ENCODE peak calls at places on chromosomes 4 and X, in six cellular contexts. V is MG63, C is transverse colon, J is fibroblast of lung, U is H7, P is left lung. G is an unnamed sample.

GRCh38 chr4:99091174-99091573 is 2.6 kb upstream of the ADH5 start:
- DNase-seq in V (no peak), C (no peak), J (no peak), U (no peak), P (no peak), G (no peak)

GRCh38 chr4:88283661-88284377 is 542 bp downstream of the PPM1K start:
- DNase-seq in V (peak), C (peak), J (no peak), U (peak), P (peak), G (peak)

GRCh38 chr4:20474119-20474518 is 222.4 kb downstream of the SLIT2 start:
- DNase-seq in V (no peak), C (no peak), J (peak), U (no peak), P (no peak), G (no peak)

GRCh38 chr4:103075894-103076776 is at the start of gene SLC9B2:
- DNase-seq in V (peak), C (peak), J (peak), U (peak), P (peak), G (no peak)

GRCh38 chr4:140928880-140929279 is 172.7 kb upstream of the TBC1D9 start:
- DNase-seq in V (peak), C (no peak), J (no peak), U (no peak), P (no peak), G (no peak)

GRCh38 chrX:97743014-97743413 is 859.3 kb downstream of the RPA4 start:
- DNase-seq in V (no peak), C (peak), J (no peak), U (no peak), P (no peak), G (no peak)

GRCh38 chr4:88230399-88230798 is 54.0 kb downstream of the PPM1K start:
- DNase-seq in V (no peak), C (no peak), J (no peak), U (no peak), P (no peak), G (no peak)

GRCh38 chr4:184693056-184693455 is 40.8 kb downstream of the CENPU start:
- DNase-seq in V (no peak), C (no peak), J (peak), U (no peak), P (no peak), G (no peak)

GRCh38 chr4:127379499-127379898 is 253.3 kb upstream of the INTU start:
- DNase-seq in V (no peak), C (no peak), J (no peak), U (no peak), P (no peak), G (no peak)

GRCh38 chr4:43843501-43843900 is 605.1 kb downstream of the KCTD8 start:
- DNase-seq in V (peak), C (no peak), J (no peak), U (peak), P (no peak), G (no peak)

GRCh38 chrX:103797691-103798090 is 21.1 kb downstream of the PLP1 start:
- DNase-seq in V (no peak), C (no peak), J (no peak), U (no peak), P (no peak), G (no peak)

GRCh38 chrX:46979340-46979739 is 67.1 kb downstream of the JADE3 start:
- DNase-seq in V (no peak), C (no peak), J (peak), U (no peak), P (no peak), G (no peak)

GRCh38 chr4:154741877-154742851 is 1.6 kb upstream of the LRAT start:
- DNase-seq in V (no peak), C (no peak), J (peak), U (peak), P (no peak), G (no peak)

GRCh38 chr4:61922766-61923165 is 722.6 kb downstream of the ADGRL3 start:
- DNase-seq in V (no peak), C (no peak), J (no peak), U (no peak), P (no peak), G (no peak)

GRCh38 chrX:150035531-150035930 is 97.2 kb upstream of the EOLA2 start:
- DNase-seq in V (no peak), C (no peak), J (no peak), U (no peak), P (no peak), G (no peak)

GRCh38 chr4:124710253-124710849 is 2.2 kb downstream of the ANKRD50 start:
- DNase-seq in V (no peak), C (no peak), J (no peak), U (no peak), P (no peak), G (no peak)

GRCh38 chr4:1168291-1169031 is 3.9 kb downstream of the SPON2 start:
- DNase-seq in V (no peak), C (no peak), J (no peak), U (no peak), P (no peak), G (no peak)
- H3K4me3 ChIP-seq in V (no peak), C (no peak), J (no peak), U (no peak), P (peak), G (peak)

DNA sequence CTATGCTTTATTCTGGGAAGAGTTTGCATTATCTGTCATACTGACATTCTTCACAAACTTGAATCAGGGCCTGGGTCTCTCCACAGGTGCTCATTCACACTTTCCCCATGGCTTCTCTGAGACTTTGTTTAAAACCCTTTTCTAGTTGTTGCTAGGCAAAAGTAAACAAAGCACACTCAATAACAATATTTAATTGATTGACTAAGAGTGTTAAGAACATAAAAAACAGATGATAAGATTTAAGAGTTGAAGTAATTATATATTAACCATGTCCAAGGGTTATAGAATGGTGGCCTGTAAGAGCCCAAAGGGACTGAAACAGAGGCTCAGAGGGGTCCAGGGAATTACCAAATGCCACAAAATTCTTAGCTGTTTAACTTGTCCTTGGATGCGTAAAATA is 7.1 kb downstream of the MAOA start:
- DNase-seq in V (no peak), C (no peak), J (no peak), U (no peak), P (no peak), G (no peak)
- H3K4me3 ChIP-seq in V (no peak), C (no peak), J (no peak), U (no peak), P (no peak), G (no peak)

GRCh38 chr4:8708401-8709021 is 115.9 kb downstream of the CPZ start:
- DNase-seq in V (no peak), C (no peak), J (no peak), U (peak), P (no peak), G (no peak)

GRCh38 chr4:8710416-8710815 is 117.9 kb downstream of the CPZ start:
- DNase-seq in V (no peak), C (peak), J (no peak), U (peak), P (no peak), G (no peak)

GRCh38 chr4:8710946-8711345 is 118.4 kb downstream of the CPZ start:
- DNase-seq in V (no peak), C (peak), J (no peak), U (peak), P (no peak), G (no peak)

GRCh38 chr4:8709729-8710360 is 117.3 kb downstream of the CPZ start:
- DNase-seq in V (no peak), C (peak), J (no peak), U (peak), P (no peak), G (no peak)

DNA sequence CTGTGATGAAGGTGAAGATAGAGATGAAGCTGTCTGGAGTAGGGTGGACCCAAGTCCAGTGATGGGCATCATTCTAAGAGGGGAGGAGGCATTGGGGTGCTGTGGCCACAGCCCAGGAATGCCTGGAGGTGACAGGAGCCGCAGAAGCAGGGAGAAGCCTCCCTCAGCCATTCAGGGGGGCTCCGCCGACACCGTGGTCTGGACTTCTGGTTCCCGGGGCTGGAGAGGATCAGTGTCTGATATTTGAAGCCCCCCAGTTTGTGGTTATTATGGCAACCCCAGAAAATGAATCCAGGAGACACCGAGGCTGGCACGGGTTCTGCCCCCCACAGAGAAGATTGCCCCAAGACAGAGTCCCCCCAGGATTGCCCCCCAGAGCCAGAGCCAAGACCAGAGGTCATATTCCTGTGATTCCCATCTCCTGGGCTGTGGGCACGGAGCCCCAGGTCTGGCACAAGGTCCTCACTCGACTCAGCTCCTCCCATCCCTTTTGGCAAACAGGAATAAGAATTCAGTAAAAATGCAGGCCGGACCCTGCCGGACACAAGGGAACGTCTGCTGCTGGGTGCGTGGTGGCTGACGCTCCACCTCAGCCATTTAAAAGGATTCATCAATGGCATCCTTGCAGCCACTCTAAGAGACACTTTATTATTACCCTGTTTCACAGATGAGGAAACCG is 116.6 kb downstream of the CPZ start:
- DNase-seq in V (no peak), C (peak), J (no peak), U (peak), P (no peak), G (no peak)
- H3K4me3 ChIP-seq in V (no peak), C (no peak), J (no peak), U (no peak), P (no peak), G (no peak)

GRCh38 chrX:9466711-9467110 is 1.9 kb downstream of the TBL1X start:
- DNase-seq in V (no peak), C (no peak), J (no peak), U (no peak), P (no peak), G (no peak)

GRCh38 chrX:9466115-9466495 is 1.2 kb downstream of the TBL1X start:
- DNase-seq in V (no peak), C (peak), J (peak), U (peak), P (peak), G (no peak)

GRCh38 chrX:9467181-9467580 is 2.3 kb downstream of the TBL1X start:
- DNase-seq in V (no peak), C (no peak), J (peak), U (peak), P (no peak), G (no peak)

GRCh38 chrX:9465380-9466114 is 689 bp downstream of the TBL1X start:
- DNase-seq in V (no peak), C (peak), J (no peak), U (peak), P (no peak), G (no peak)

DNA sequence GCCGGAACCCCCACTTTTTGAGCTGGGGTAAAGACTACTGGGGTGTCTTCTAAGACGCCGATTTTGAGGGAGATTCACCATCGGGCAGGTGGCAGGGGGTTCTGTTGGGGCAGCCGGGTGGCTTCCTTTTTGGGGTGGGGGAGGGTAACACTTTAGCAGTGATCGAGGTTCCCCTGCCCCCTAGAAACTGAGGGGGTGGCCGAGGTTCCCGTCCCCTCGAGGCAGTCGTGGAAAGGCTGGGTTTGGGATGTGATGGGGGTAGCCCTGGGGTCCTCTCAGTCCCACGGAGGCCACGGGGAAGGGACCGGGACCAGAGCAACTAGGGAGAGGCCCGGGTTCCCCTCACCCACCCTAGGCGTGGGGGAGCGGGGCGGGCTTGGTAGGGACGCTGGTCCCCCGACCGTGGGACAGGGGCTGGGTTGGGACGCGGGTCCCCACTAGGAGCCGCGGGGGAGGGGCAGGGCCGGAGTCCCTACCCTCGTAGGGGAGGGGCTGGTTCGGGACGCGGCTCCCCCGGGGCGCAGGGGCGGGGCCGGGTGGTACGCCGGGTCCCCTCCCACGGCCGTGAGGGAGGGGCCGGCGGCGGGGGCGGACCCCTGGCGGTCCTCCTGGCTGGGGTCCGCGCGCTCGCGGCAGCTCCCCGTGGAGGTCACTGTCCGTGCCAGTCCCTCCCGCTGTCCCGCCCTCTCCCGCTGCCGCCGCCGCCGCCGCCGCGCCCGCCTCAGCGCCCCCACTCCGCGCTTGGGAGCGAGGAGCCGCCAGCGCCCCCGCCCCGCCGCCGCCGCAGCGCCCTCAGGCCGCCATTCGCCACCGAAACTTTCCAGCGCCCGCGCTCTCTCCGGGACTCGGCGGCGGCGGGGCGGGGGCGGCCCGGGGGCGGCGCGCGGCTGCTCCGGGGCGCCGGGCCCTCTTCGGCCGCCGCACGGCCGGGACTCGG is at the start of gene TBL1X:
- DNase-seq in V (peak), C (peak), J (peak), U (peak), P (peak), G (no peak)
- H3K4me3 ChIP-seq in V (peak), C (peak), J (peak), U (peak), P (peak), G (peak)

GRCh38 chrX:17860179-17860780 is 818 bp downstream of the RAI2 start:
- DNase-seq in V (no peak), C (no peak), J (no peak), U (no peak), P (no peak), G (no peak)

GRCh38 chrX:17859609-17860178 is 1.4 kb downstream of the RAI2 start:
- DNase-seq in V (no peak), C (peak), J (no peak), U (peak), P (no peak), G (no peak)

GRCh38 chrX:17860811-17861495 is at the start of gene RAI2:
- DNase-seq in V (no peak), C (peak), J (no peak), U (peak), P (no peak), G (no peak)

GRCh38 chrX:17861496-17862011 is 456 bp upstream of the RAI2 start:
- DNase-seq in V (no peak), C (no peak), J (no peak), U (no peak), P (no peak), G (no peak)
- H3K4me3 ChIP-seq in V (no peak), C (no peak), J (no peak), U (peak), P (peak), G (no peak)